ENCODE peak calls at places on chromosomes 12 and 14, in four cellular contexts. One of them, this sample, is unnamed.

GRCh38 chr12:54051916-54052744 is 1.5 kb upstream of the HOXC4 start:
- DNase-seq in thoracic aorta: no peak
- DNase-seq in NT2/D1: no peak
- DNase-seq in cardiac muscle cell: no peak
- DNase-seq in this sample: no peak

GRCh38 chr14:86652512-86652911 is 1122.6 kb downstream of the FLRT2 start:
- DNase-seq in cardiac muscle cell: no peak
- DNase-seq in thoracic aorta: no peak
- DNase-seq in NT2/D1: no peak
- DNase-seq in this sample: no peak

GRCh38 chr12:42140901-42141300 is 3.8 kb downstream of the GXYLT1 start:
- DNase-seq in thoracic aorta: no peak
- DNase-seq in NT2/D1: no peak
- DNase-seq in cardiac muscle cell: peak; percentile 42
- DNase-seq in this sample: no peak

GRCh38 chr12:9634177-9634803 is 26.6 kb upstream of the KLRB1 start:
- DNase-seq in NT2/D1: peak; percentile 75
- DNase-seq in cardiac muscle cell: peak; percentile 66
- DNase-seq in thoracic aorta: no peak
- DNase-seq in this sample: no peak

GRCh38 chr12:53068811-53069585 is 10.2 kb downstream of the SPRYD3 start:
- DNase-seq in NT2/D1: no peak
- DNase-seq in thoracic aorta: no peak
- DNase-seq in cardiac muscle cell: peak; percentile 14
- DNase-seq in this sample: no peak

GRCh38 chr14:20381341-20381740 is 32.0 kb downstream of the TEP1 start:
- DNase-seq in cardiac muscle cell: no peak
- DNase-seq in thoracic aorta: no peak
- DNase-seq in NT2/D1: no peak
- DNase-seq in this sample: no peak

GRCh38 chr14:105617201-105617777 is 90.9 kb downstream of the TMEM121 start:
- DNase-seq in NT2/D1: no peak
- DNase-seq in thoracic aorta: no peak
- DNase-seq in cardiac muscle cell: no peak
- DNase-seq in this sample: peak; percentile 49

GRCh38 chr12:55847603-55848329 is 5.0 kb upstream of the MMP19 start:
- DNase-seq in thoracic aorta: peak; percentile 95
- DNase-seq in cardiac muscle cell: peak; percentile 100
- DNase-seq in NT2/D1: no peak
- DNase-seq in this sample: peak; percentile 94

GRCh38 chr12:95218164-95218851 is 701 bp downstream of the VEZT start:
- DNase-seq in cardiac muscle cell: peak; percentile 56
- DNase-seq in thoracic aorta: no peak
- DNase-seq in NT2/D1: no peak
- DNase-seq in this sample: peak; percentile 90

GRCh38 chr14:101823511-101824120 is 62.1 kb downstream of the PPP2R5C start:
- DNase-seq in thoracic aorta: no peak
- DNase-seq in NT2/D1: no peak
- DNase-seq in cardiac muscle cell: peak; percentile 17
- DNase-seq in this sample: no peak

GRCh38 chr14:101823081-101823480 is 61.6 kb downstream of the PPP2R5C start:
- DNase-seq in thoracic aorta: no peak
- DNase-seq in cardiac muscle cell: no peak
- DNase-seq in NT2/D1: no peak
- DNase-seq in this sample: no peak

GRCh38 chr14:101819251-101819990 is 57.9 kb downstream of the PPP2R5C start:
- DNase-seq in thoracic aorta: no peak
- DNase-seq in cardiac muscle cell: no peak
- DNase-seq in NT2/D1: no peak
- DNase-seq in this sample: no peak

GRCh38 chr14:101820283-101820798 is 58.8 kb downstream of the PPP2R5C start:
- DNase-seq in cardiac muscle cell: no peak
- DNase-seq in thoracic aorta: no peak
- DNase-seq in NT2/D1: no peak
- DNase-seq in this sample: no peak

DNA sequence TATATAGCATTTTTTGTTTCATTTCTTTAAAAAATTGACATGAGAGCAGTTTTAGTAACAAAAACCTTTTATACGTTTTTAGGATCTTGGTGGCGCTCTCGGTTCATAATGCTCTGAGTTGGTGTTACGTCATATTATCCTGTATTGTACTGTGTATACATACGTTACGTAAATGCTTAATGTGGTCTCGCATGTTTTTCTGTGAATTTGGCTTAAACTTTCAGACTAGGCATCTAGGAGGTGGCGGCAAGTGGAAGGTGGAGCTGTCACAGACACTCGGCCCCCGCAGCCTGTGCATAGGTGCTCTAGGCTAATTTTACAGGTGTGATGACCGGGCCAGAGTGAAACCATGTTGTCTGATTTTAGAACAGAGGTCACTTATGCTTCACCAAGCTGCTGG is 60.0 kb downstream of the PPP2R5C start:
- DNase-seq in thoracic aorta: no peak
- DNase-seq in NT2/D1: no peak
- DNase-seq in cardiac muscle cell: no peak
- DNase-seq in this sample: no peak
- H3K4me1 ChIP-seq in thoracic aorta: peaks cover 32% of the 10 kb centered on the region
- H3K4me1 ChIP-seq in NT2/D1: no peaks in the 10 kb centered on the region
- H3K4me1 ChIP-seq in cardiac muscle cell: no peaks in the 10 kb centered on the region
- H3K4me1 ChIP-seq in this sample: no peaks in the 10 kb centered on the region

DNA sequence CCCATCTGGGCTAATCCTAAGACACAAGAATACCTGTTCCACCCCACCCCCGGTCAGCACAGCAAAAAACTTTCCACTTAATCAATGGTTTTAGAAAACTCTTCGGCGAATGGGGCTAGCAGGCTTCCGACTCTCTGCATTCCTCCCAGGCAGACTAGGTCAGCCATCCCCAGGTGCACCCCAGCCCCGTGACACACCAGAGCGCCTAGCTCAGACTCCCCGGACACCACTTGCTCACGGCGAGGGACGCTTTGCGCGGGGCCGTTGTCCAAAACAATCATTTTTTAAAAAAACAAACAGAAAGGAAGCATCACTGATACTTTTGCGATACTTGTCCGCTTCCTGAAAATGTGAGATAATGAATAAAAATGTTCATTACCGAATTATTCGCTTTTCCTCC is 73.3 kb downstream of the BCL11B start:
- DNase-seq in NT2/D1: no peak
- DNase-seq in cardiac muscle cell: no peak
- DNase-seq in thoracic aorta: no peak
- DNase-seq in this sample: no peak
- H3K4me3 ChIP-seq in NT2/D1: no peak overlapping the region
- H3K4me3 ChIP-seq in cardiac muscle cell: no peak overlapping the region
- H3K4me3 ChIP-seq in thoracic aorta: no peak overlapping the region
- H3K4me3 ChIP-seq in this sample: no peak overlapping the region

GRCh38 chr12:57244306-57244696 is 6.7 kb downstream of the STAC3 start:
- DNase-seq in cardiac muscle cell: no peak
- DNase-seq in thoracic aorta: no peak
- DNase-seq in NT2/D1: no peak
- DNase-seq in this sample: no peak

GRCh38 chr12:57243521-57244305 is 7.3 kb downstream of the STAC3 start:
- DNase-seq in NT2/D1: peak; percentile 77
- DNase-seq in cardiac muscle cell: peak; percentile 72
- DNase-seq in thoracic aorta: no peak
- DNase-seq in this sample: peak; percentile 58

GRCh38 chr12:57248934-57249742 is 1.8 kb downstream of the STAC3 start:
- DNase-seq in NT2/D1: no peak
- DNase-seq in thoracic aorta: no peak
- DNase-seq in cardiac muscle cell: no peak
- DNase-seq in this sample: no peak

GRCh38 chr12:57250541-57250940 is 446 bp downstream of the STAC3 start:
- DNase-seq in cardiac muscle cell: no peak
- DNase-seq in NT2/D1: no peak
- DNase-seq in thoracic aorta: no peak
- DNase-seq in this sample: no peak

DNA sequence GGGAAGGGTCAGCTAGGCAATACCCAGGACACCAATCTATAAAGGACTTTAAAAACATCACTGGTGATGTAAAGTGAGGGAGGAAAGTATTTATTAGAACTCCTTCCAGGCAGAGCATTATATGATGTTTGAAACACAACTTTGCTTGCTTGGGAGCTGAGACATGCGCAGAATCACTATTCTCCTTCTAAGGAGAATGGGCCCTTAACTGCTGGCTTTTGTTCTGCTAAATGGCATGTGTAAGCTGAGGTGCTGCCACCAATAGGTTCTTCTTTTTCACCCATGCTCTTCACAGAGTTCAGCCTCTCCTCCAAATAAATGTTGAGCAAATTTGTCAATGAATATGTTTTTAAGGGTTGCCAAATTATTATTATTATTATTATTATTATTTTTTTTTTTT is 3.9 kb downstream of the STAC3 start:
- DNase-seq in thoracic aorta: no peak
- DNase-seq in NT2/D1: peak; percentile 86
- DNase-seq in cardiac muscle cell: no peak
- DNase-seq in this sample: no peak
- H3K4me1 ChIP-seq in thoracic aorta: peaks cover 19% of the 10 kb centered on the region
- H3K4me1 ChIP-seq in NT2/D1: peaks cover 12% of the 10 kb centered on the region
- H3K4me1 ChIP-seq in cardiac muscle cell: peaks cover 13% of the 10 kb centered on the region
- H3K4me1 ChIP-seq in this sample: peaks cover 4% of the 10 kb centered on the region

GRCh38 chr12:91629440-91629839 is 446.8 kb upstream of the DCN start:
- DNase-seq in NT2/D1: no peak
- DNase-seq in thoracic aorta: no peak
- DNase-seq in cardiac muscle cell: no peak
- DNase-seq in this sample: no peak

GRCh38 chr12:91630906-91631305 is 448.3 kb upstream of the DCN start:
- DNase-seq in cardiac muscle cell: no peak
- DNase-seq in thoracic aorta: no peak
- DNase-seq in NT2/D1: no peak
- DNase-seq in this sample: no peak

GRCh38 chr12:91628656-91629055 is 446.0 kb upstream of the DCN start:
- DNase-seq in NT2/D1: no peak
- DNase-seq in thoracic aorta: no peak
- DNase-seq in cardiac muscle cell: no peak
- DNase-seq in this sample: no peak

GRCh38 chr12:91632042-91632786 is 449.6 kb upstream of the DCN start:
- DNase-seq in thoracic aorta: no peak
- DNase-seq in NT2/D1: no peak
- DNase-seq in cardiac muscle cell: no peak
- DNase-seq in this sample: no peak

DNA sequence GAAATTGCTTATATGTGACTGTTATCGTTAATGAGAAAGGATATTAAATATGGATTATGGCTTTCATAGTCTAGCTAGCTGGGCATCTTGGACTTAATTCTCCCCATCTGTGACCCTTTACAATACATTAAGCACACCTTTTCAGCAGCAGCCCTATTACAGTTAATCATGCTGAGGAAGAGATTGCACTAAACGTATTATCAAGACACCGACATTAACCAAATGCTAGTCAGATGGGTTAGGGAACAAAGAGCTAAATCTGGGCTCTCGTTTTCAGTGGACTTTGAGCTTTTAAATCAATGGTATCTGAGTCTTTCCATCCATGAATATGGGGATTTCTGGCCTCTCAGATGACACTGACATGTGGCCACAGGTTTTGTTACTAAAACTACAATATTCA is 447.5 kb upstream of the DCN start:
- DNase-seq in cardiac muscle cell: no peak
- DNase-seq in NT2/D1: no peak
- DNase-seq in thoracic aorta: no peak
- DNase-seq in this sample: no peak
- H3K4me3 ChIP-seq in cardiac muscle cell: no peak overlapping the region
- H3K4me3 ChIP-seq in NT2/D1: no peak overlapping the region
- H3K4me3 ChIP-seq in thoracic aorta: no peak overlapping the region
- H3K4me3 ChIP-seq in this sample: no peak overlapping the region

GRCh38 chr12:120399531-120399930 is 30.6 kb upstream of the MSI1 start:
- DNase-seq in NT2/D1: no peak
- DNase-seq in cardiac muscle cell: peak; percentile 50
- DNase-seq in thoracic aorta: no peak
- DNase-seq in this sample: no peak

GRCh38 chr12:120402217-120402616 is 33.3 kb upstream of the MSI1 start:
- DNase-seq in thoracic aorta: no peak
- DNase-seq in cardiac muscle cell: no peak
- DNase-seq in NT2/D1: no peak
- DNase-seq in this sample: no peak

GRCh38 chr12:120394483-120395367 is 25.8 kb upstream of the MSI1 start:
- DNase-seq in cardiac muscle cell: no peak
- DNase-seq in thoracic aorta: no peak
- DNase-seq in NT2/D1: peak; percentile 65
- DNase-seq in this sample: peak; percentile 89

DNA sequence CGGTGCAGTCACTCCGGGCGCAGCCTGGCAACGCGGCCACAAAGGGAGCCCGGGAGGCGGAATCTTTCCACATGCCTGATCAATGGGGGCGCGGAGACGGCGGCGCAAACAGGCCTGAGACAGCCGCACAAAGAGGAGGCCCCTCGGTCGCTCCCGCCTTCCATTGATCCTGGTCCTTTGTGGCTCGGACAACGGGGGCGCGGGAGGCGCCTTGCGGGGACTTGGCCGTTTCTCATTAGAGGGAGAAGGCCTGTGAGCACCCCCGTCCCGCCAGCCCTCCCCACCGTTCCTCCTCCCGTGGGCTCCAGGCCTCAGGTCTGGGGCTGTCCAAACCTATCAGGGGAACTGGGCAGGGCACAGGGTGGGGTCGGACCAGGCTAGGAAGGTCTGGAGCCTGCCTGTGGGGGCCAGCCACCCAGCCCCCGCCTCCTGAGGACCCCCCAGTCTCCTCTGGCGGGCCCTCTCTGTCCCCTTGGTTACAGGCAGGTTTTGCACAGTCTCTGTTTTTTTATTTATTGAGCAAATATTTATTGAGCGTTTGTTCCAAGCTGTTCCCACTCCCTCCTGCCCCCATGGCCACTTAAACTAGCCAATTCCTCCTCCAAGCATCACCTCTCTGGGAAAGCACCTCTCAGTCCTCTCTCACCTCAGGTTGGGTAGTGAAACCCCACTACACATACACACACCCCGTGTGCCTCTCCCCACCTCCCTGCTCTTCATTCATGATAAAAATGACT is 29.0 kb upstream of the MSI1 start:
- DNase-seq in cardiac muscle cell: no peak
- DNase-seq in NT2/D1: no peak
- DNase-seq in thoracic aorta: no peak
- DNase-seq in this sample: no peak
- H3K4me1 ChIP-seq in cardiac muscle cell: peaks cover 13% of the 10 kb centered on the region
- H3K4me1 ChIP-seq in NT2/D1: peaks cover 14% of the 10 kb centered on the region
- H3K4me1 ChIP-seq in thoracic aorta: no peaks in the 10 kb centered on the region
- H3K4me1 ChIP-seq in this sample: no peaks in the 10 kb centered on the region

This sample was measured in breast epithelium.